ENCODE peak calls at places on chromosome 15, in nine cellular contexts. V is dorsolateral prefrontal cortex; P is CD4-positive, CD25-positive, alpha-beta regulatory T cell; U is naive thymus-derived CD4-positive, alpha-beta T cell; I is OCI-LY7; S is heart right ventricle; T is body of pancreas; D is CD4-positive, alpha-beta T cell; C is tibial artery. O is an unnamed sample.

GRCh38 chr15:63881431-63881830 is 47.7 kb upstream of the HERC1 start:
- DNase-seq in U (no peak), V (no peak), T (no peak), P (no peak), S (no peak), C (no peak), D (no peak), I (peak; percentile 62), O (no peak)

GRCh38 chr15:76321171-76321570 is 9.9 kb upstream of the ETFA start:
- DNase-seq in C (no peak), V (no peak), D (no peak), T (no peak), P (no peak), S (no peak), I (no peak), U (no peak), O (no peak)

GRCh38 chr15:37682304-37682703 is 252.1 kb upstream of the TMCO5A start:
- DNase-seq in V (no peak), D (no peak), U (no peak), P (no peak), I (peak; percentile 8), S (no peak), T (no peak), C (no peak), O (peak; percentile 21)

GRCh38 chr15:88479169-88479568 is 11.7 kb downstream of the MRPS11 start:
- DNase-seq in V (no peak), C (no peak), I (no peak), D (no peak), U (no peak), P (no peak), S (no peak), T (no peak), O (no peak)

GRCh38 chr15:69031013-69032001 is 16.8 kb downstream of the NOX5 start:
- DNase-seq in S (peak; percentile 19), D (peak; percentile 40), U (peak; percentile 9), I (no peak), C (no peak), V (no peak), T (peak; percentile 17), P (no peak), O (no peak)

GRCh38 chr15:83694538-83694937 is 40.6 kb downstream of the ADAMTSL3 start:
- DNase-seq in C (no peak), S (no peak), V (no peak), U (no peak), I (no peak), P (no peak), D (no peak), T (no peak), O (no peak)

GRCh38 chr15:42819781-42820180 is 82.9 kb upstream of the CDAN1 start:
- DNase-seq in I (no peak), U (no peak), S (no peak), C (no peak), V (no peak), D (no peak), T (no peak), P (no peak), O (no peak)

GRCh38 chr15:77871838-77872371 is 205.6 kb downstream of the TBC1D2B start:
- DNase-seq in I (no peak), D (no peak), T (no peak), P (no peak), S (no peak), V (no peak), C (no peak), U (no peak), O (no peak)

GRCh38 chr15:88629071-88629470 is 7.9 kb downstream of the AEN start:
- DNase-seq in V (no peak), U (no peak), P (no peak), I (no peak), S (no peak), C (peak; percentile 9), D (no peak), T (no peak), O (no peak)

GRCh38 chr15:39145146-39145545 is 435.7 kb upstream of the THBS1 start:
- DNase-seq in C (no peak), D (no peak), I (no peak), S (no peak), V (no peak), T (no peak), P (no peak), U (no peak), O (no peak)

GRCh38 chr15:68326711-68327412 is 49.3 kb downstream of the FEM1B start:
- DNase-seq in D (no peak), V (no peak), S (no peak), P (no peak), I (no peak), T (no peak), U (no peak), C (no peak), O (no peak)

GRCh38 chr15:31271706-31272557 is 54.7 kb upstream of the KLF13 start:
- DNase-seq in T (peak; percentile 10), D (no peak), S (peak; percentile 4), P (no peak), U (no peak), I (no peak), C (no peak), V (peak; percentile 39), O (no peak)

GRCh38 chr15:55237219-55238130 is 40.7 kb upstream of the RSL24D1 start:
- DNase-seq in I (no peak), P (no peak), S (no peak), T (no peak), V (no peak), U (no peak), C (no peak), D (no peak), O (no peak)

GRCh38 chr15:29278436-29279099 is 8.9 kb upstream of the NSMCE3 start:
- DNase-seq in V (no peak), S (no peak), P (no peak), I (no peak), T (no peak), C (no peak), U (no peak), D (no peak), O (peak; percentile 34)

GRCh38 chr15:36472672-36473071 is 106.8 kb upstream of the CDIN1 start:
- DNase-seq in V (no peak), S (no peak), D (no peak), U (no peak), C (no peak), T (no peak), I (no peak), P (no peak), O (no peak)

GRCh38 chr15:80367094-80367493 is 37.1 kb upstream of the ARNT2 start:
- DNase-seq in D (no peak), C (no peak), S (no peak), T (no peak), V (no peak), P (no peak), U (no peak), I (peak; percentile 46), O (peak; percentile 62)
- H3K27ac ChIP-seq in D (no peak overlapping the region), C (no peak overlapping the region), S (no peak overlapping the region), T (no peak overlapping the region), V (no peak overlapping the region), P (no peak overlapping the region), U (no peak overlapping the region), I (no peak overlapping the region), O (no peak overlapping the region)

DNA sequence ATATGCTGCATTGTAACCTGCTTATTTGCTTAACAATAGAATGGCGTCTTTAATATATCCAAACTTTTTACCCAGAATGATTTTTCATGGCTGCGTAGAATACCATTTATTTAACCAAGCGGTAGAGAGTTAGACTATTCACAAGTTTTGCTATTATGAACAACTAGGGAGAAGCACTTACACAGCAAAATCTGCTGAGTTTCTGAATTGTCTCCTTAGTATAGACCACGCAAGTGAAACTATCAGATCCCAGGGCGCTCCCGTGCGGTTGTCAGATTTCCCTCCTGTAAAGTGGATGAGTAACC is 12.6 kb upstream of the ADPGK start:
- DNase-seq in I (no peak), U (no peak), C (no peak), D (no peak), V (no peak), P (no peak), T (no peak), S (no peak), O (no peak)
- H3K27ac ChIP-seq in I (no peak overlapping the region), U (no peak overlapping the region), C (no peak overlapping the region), D (no peak overlapping the region), V (no peak overlapping the region), P (no peak overlapping the region), T (no peak overlapping the region), S (no peak overlapping the region), O (no peak overlapping the region)

DNA sequence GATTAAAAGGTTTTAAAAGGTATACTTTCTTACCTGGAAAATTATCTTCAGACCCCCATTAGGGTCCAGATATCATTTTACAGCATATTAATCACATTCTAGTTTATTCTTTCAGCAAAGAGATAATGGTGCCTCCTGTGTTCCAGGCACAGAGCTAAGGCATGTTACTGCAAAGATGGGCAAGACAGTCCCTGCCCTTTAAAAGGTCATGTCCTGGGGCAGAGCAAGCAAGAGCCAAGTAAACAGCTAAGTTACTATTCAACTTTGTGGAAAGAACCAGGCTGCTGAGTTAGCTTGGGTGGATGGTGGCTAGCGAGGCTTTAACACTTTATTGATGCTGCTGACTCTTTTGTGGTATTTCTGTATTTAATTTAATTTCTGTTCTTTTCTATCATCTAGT is 75.0 kb downstream of the LRRC28 start:
- DNase-seq in P (no peak), I (no peak), D (no peak), T (no peak), C (no peak), S (no peak), U (no peak), V (no peak), O (no peak)
- H3K27ac ChIP-seq in P (no peak overlapping the region), I (no peak overlapping the region), D (no peak overlapping the region), T (no peak overlapping the region), C (no peak overlapping the region), S (no peak overlapping the region), U (no peak overlapping the region), V (no peak overlapping the region), O (no peak overlapping the region)

GRCh38 chr15:60519218-60519617 is 40.3 kb upstream of the ICE2 start:
- DNase-seq in I (no peak), V (no peak), U (no peak), T (no peak), S (no peak), C (no peak), P (no peak), D (no peak), O (no peak)
- H3K27ac ChIP-seq in I (no peak overlapping the region), V (no peak overlapping the region), U (no peak overlapping the region), T (no peak overlapping the region), S (no peak overlapping the region), C (no peak overlapping the region), P (peak overlapping the region; percentile 21), D (no peak overlapping the region), O (no peak overlapping the region)

GRCh38 chr15:97904196-97904572 is 56.3 kb upstream of the ARRDC4 start:
- DNase-seq in D (no peak), C (peak; percentile 48), S (peak; percentile 63), P (no peak), T (peak; percentile 76), U (no peak), V (peak; percentile 62), I (peak; percentile 2), O (peak; percentile 39)
- H3K27ac ChIP-seq in D (no peak overlapping the region), C (no peak overlapping the region), S (no peak overlapping the region), P (no peak overlapping the region), T (no peak overlapping the region), U (no peak overlapping the region), V (no peak overlapping the region), I (no peak overlapping the region), O (no peak overlapping the region)

GRCh38 chr15:59178151-59178705 is 28.4 kb upstream of the LDHAL6B start:
- DNase-seq in D (no peak), T (no peak), P (no peak), S (no peak), U (no peak), V (no peak), I (no peak), C (no peak), O (peak; percentile 76)
- H3K27ac ChIP-seq in D (no peak overlapping the region), T (no peak overlapping the region), P (no peak overlapping the region), S (no peak overlapping the region), U (no peak overlapping the region), V (peak overlapping the region; percentile 92), I (no peak overlapping the region), C (peak overlapping the region; percentile 21), O (no peak overlapping the region)